ENCODE peak calls at places on chromosome 5, in six cellular contexts. One of them, this sample, is unnamed.

GRCh38 chr5:315488-316209 is 5.9 kb upstream of the AHRR start:
- DNase-seq in stimulated activated CD4-positive, alpha-beta T cell treated with anti-CD3 and anti-CD28 coated beads, Interleukin-2, amount 100 ng/mL, for 24 hours: no peak
- DNase-seq in posterior cingulate gyrus: no peak
- DNase-seq in activated CD4-positive, alpha-beta T cell treated with anti-CD3 and anti-CD28 coated beads for 24 hours: no peak
- DNase-seq in fibroblast of pulmonary artery: no peak
- DNase-seq in NAMALWA: no peak
- DNase-seq in this sample: no peak

GRCh38 chr5:173554989-173555705 is 61.3 kb downstream of the BOD1 start:
- DNase-seq in stimulated activated CD4-positive, alpha-beta T cell treated with anti-CD3 and anti-CD28 coated beads, Interleukin-2, amount 100 ng/mL, for 24 hours: no peak
- DNase-seq in posterior cingulate gyrus: peak; percentile 92
- DNase-seq in NAMALWA: no peak
- DNase-seq in activated CD4-positive, alpha-beta T cell treated with anti-CD3 and anti-CD28 coated beads for 24 hours: no peak
- DNase-seq in fibroblast of pulmonary artery: no peak
- DNase-seq in this sample: no peak

GRCh38 chr5:113223831-113224604 is 210.8 kb downstream of the TSSK1B start:
- DNase-seq in NAMALWA: no peak
- DNase-seq in fibroblast of pulmonary artery: no peak
- DNase-seq in activated CD4-positive, alpha-beta T cell treated with anti-CD3 and anti-CD28 coated beads for 24 hours: no peak
- DNase-seq in stimulated activated CD4-positive, alpha-beta T cell treated with anti-CD3 and anti-CD28 coated beads, Interleukin-2, amount 100 ng/mL, for 24 hours: no peak
- DNase-seq in posterior cingulate gyrus: no peak
- DNase-seq in this sample: no peak

GRCh38 chr5:143398451-143399237 is 4.8 kb downstream of the NR3C1 start:
- DNase-seq in posterior cingulate gyrus: no peak
- DNase-seq in NAMALWA: peak; percentile 34
- DNase-seq in fibroblast of pulmonary artery: no peak
- DNase-seq in stimulated activated CD4-positive, alpha-beta T cell treated with anti-CD3 and anti-CD28 coated beads, Interleukin-2, amount 100 ng/mL, for 24 hours: no peak
- DNase-seq in activated CD4-positive, alpha-beta T cell treated with anti-CD3 and anti-CD28 coated beads for 24 hours: no peak
- DNase-seq in this sample: no peak

GRCh38 chr5:148938535-148938907 is 112.1 kb downstream of the ADRB2 start:
- DNase-seq in fibroblast of pulmonary artery: no peak
- DNase-seq in posterior cingulate gyrus: no peak
- DNase-seq in NAMALWA: no peak
- DNase-seq in stimulated activated CD4-positive, alpha-beta T cell treated with anti-CD3 and anti-CD28 coated beads, Interleukin-2, amount 100 ng/mL, for 24 hours: no peak
- DNase-seq in activated CD4-positive, alpha-beta T cell treated with anti-CD3 and anti-CD28 coated beads for 24 hours: no peak
- DNase-seq in this sample: no peak

GRCh38 chr5:9361835-9362234 is 184.0 kb downstream of the SEMA5A start:
- DNase-seq in NAMALWA: peak; percentile 83
- DNase-seq in stimulated activated CD4-positive, alpha-beta T cell treated with anti-CD3 and anti-CD28 coated beads, Interleukin-2, amount 100 ng/mL, for 24 hours: peak; percentile 30
- DNase-seq in fibroblast of pulmonary artery: peak; percentile 82
- DNase-seq in posterior cingulate gyrus: peak; percentile 88
- DNase-seq in activated CD4-positive, alpha-beta T cell treated with anti-CD3 and anti-CD28 coated beads for 24 hours: no peak
- DNase-seq in this sample: peak; percentile 24

GRCh38 chr5:78483809-78484521 is 123.5 kb downstream of the SCAMP1 start:
- DNase-seq in fibroblast of pulmonary artery: peak; percentile 86
- DNase-seq in NAMALWA: peak; percentile 83
- DNase-seq in posterior cingulate gyrus: no peak
- DNase-seq in stimulated activated CD4-positive, alpha-beta T cell treated with anti-CD3 and anti-CD28 coated beads, Interleukin-2, amount 100 ng/mL, for 24 hours: no peak
- DNase-seq in activated CD4-positive, alpha-beta T cell treated with anti-CD3 and anti-CD28 coated beads for 24 hours: no peak
- DNase-seq in this sample: peak; percentile 56

GRCh38 chr5:24222866-24223265 is 421.9 kb downstream of the CDH10 start:
- DNase-seq in NAMALWA: no peak
- DNase-seq in posterior cingulate gyrus: no peak
- DNase-seq in stimulated activated CD4-positive, alpha-beta T cell treated with anti-CD3 and anti-CD28 coated beads, Interleukin-2, amount 100 ng/mL, for 24 hours: no peak
- DNase-seq in activated CD4-positive, alpha-beta T cell treated with anti-CD3 and anti-CD28 coated beads for 24 hours: no peak
- DNase-seq in fibroblast of pulmonary artery: peak; percentile 53
- DNase-seq in this sample: no peak

GRCh38 chr5:45038366-45038987 is 229.7 kb downstream of the MRPS30 start:
- DNase-seq in NAMALWA: peak; percentile 62
- DNase-seq in fibroblast of pulmonary artery: peak; percentile 33
- DNase-seq in stimulated activated CD4-positive, alpha-beta T cell treated with anti-CD3 and anti-CD28 coated beads, Interleukin-2, amount 100 ng/mL, for 24 hours: no peak
- DNase-seq in activated CD4-positive, alpha-beta T cell treated with anti-CD3 and anti-CD28 coated beads for 24 hours: no peak
- DNase-seq in posterior cingulate gyrus: no peak
- DNase-seq in this sample: peak; percentile 1

GRCh38 chr5:151742870-151743294 is 15.5 kb downstream of the ATOX1 start:
- DNase-seq in posterior cingulate gyrus: peak; percentile 88
- DNase-seq in stimulated activated CD4-positive, alpha-beta T cell treated with anti-CD3 and anti-CD28 coated beads, Interleukin-2, amount 100 ng/mL, for 24 hours: no peak
- DNase-seq in fibroblast of pulmonary artery: peak; percentile 78
- DNase-seq in NAMALWA: peak; percentile 38
- DNase-seq in activated CD4-positive, alpha-beta T cell treated with anti-CD3 and anti-CD28 coated beads for 24 hours: no peak
- DNase-seq in this sample: peak; percentile 67